ENCODE peak calls at places on chromosome 17, in seven cellular contexts. X, T, Q, M, B, N and H are unnamed samples.

GRCh38 chr17:5254903-5255521 is 20.4 kb upstream of the SCIMP start:
- DNase-seq in X (no peak), T (no peak), Q (no peak), M (no peak), B (no peak), N (peak), H (no peak)

GRCh38 chr17:70168979-70169706 is at the start of gene KCNJ2:
- DNase-seq in X (peak), T (peak), Q (no peak), M (peak), B (peak), N (peak), H (peak)

GRCh38 chr17:19305261-19305660 is 57.3 kb downstream of the B9D1 start:
- DNase-seq in X (no peak), T (no peak), Q (no peak), M (no peak), B (no peak), N (no peak), H (no peak)

GRCh38 chr17:1145311-1145986 is 34.3 kb downstream of the ABR start:
- DNase-seq in X (no peak), T (no peak), Q (no peak), M (no peak), B (no peak), N (no peak), H (no peak)

GRCh38 chr17:47276868-47277267 is 23.2 kb downstream of the ITGB3 start:
- DNase-seq in X (peak), T (no peak), Q (no peak), M (peak), B (no peak), N (peak), H (peak)

GRCh38 chr17:1413281-1413791 is 13.3 kb upstream of the YWHAE start:
- DNase-seq in X (peak), T (no peak), Q (no peak), M (no peak), B (peak), N (peak), H (peak)

GRCh38 chr17:67421869-67422273 is 44.8 kb downstream of the PITPNC1 start:
- DNase-seq in X (no peak), T (no peak), Q (peak), M (peak), B (peak), N (peak), H (no peak)

GRCh38 chr17:28810437-28810836 is 32.2 kb downstream of the FAM222B start:
- DNase-seq in X (no peak), T (no peak), Q (no peak), M (no peak), B (no peak), N (no peak), H (no peak)

GRCh38 chr17:1764274-1764673 is 2.4 kb downstream of the SERPINF1 start:
- DNase-seq in X (peak), T (peak), Q (peak), M (peak), B (no peak), N (no peak), H (peak)

GRCh38 chr17:43171761-43172487 is 910 bp downstream of the NBR1 start:
- DNase-seq in X (peak), T (no peak), Q (peak), M (peak), B (peak), N (peak), H (peak)

GRCh38 chr17:76793775-76794174 is 55.9 kb downstream of the MFSD11 start:
- DNase-seq in X (no peak), T (no peak), Q (no peak), M (no peak), B (no peak), N (peak), H (no peak)